ENCODE peak calls at places on chromosome 17, in five cellular contexts. H is activated gamma-delta T cell treated with Interleukin-2 at 50 U/mL for 16 hours; C is stimulated activated CD8-positive, alpha-beta memory T cell treated with anti-CD3 and anti-CD28 coated beads, Interleukin-7, amount 100 ng/mL, for 48 hours; G is left kidney; W is stimulated activated CD4-positive, alpha-beta T cell treated with anti-CD3 and anti-CD28 coated beads, Interleukin-2, amount 100 ng/mL, for 24 hours. Q is an unnamed sample.

GRCh38 chr17:2792541-2793169 is 3.6 kb upstream of the RAP1GAP2 start:
- DNase-seq in W (peak), G (no peak), H (peak), C (peak), Q (no peak)

GRCh38 chr17:80029235-80029974 is 6.3 kb downstream of the TBC1D16 start:
- DNase-seq in H (no peak), C (no peak), G (peak), W (no peak), Q (peak)

GRCh38 chr17:19768046-19768782 is 20.1 kb upstream of the ALDH3A1 start:
- DNase-seq in G (peak), C (no peak), W (peak), H (no peak), Q (no peak)

GRCh38 chr17:22443061-22443460 is 750.7 kb downstream of the KCNJ18 start:
- DNase-seq in G (no peak), W (no peak), C (no peak), H (no peak), Q (no peak)

GRCh38 chr17:36183001-36183810 is 6.8 kb upstream of the TBC1D3B start:
- DNase-seq in W (no peak), H (no peak), G (peak), C (no peak), Q (peak)

GRCh38 chr17:48492401-48493298 is 38.2 kb downstream of the HOXB1 start:
- DNase-seq in W (peak), H (peak), G (peak), C (no peak), Q (no peak)

GRCh38 chr17:60280673-60281072 is 111.3 kb downstream of the USP32 start:
- DNase-seq in H (no peak), C (no peak), W (no peak), G (no peak), Q (no peak)

GRCh38 chr17:60416368-60416925 is 5.8 kb upstream of the CHCT1 start:
- DNase-seq in C (no peak), H (no peak), W (no peak), G (no peak), Q (no peak)

GRCh38 chr17:19940722-19941464 is 36.7 kb downstream of the AKAP10 start:
- DNase-seq in H (no peak), C (no peak), G (no peak), W (no peak), Q (peak)

GRCh38 chr17:46157443-46158107 is 35.7 kb downstream of the KANSL1 start:
- DNase-seq in G (no peak), C (no peak), H (no peak), W (no peak), Q (no peak)

GRCh38 chr17:45338023-45338781 is 21.4 kb upstream of the MAP3K14 start:
- DNase-seq in C (no peak), G (no peak), W (no peak), H (no peak), Q (no peak)

GRCh38 chr17:73228748-73229236 is 32.9 kb downstream of the CPSF4L start:
- DNase-seq in G (no peak), H (peak), W (no peak), C (peak), Q (peak)

GRCh38 chr17:7133424-7133823 is 18.8 kb upstream of the ASGR2 start:
- DNase-seq in H (peak), G (peak), W (peak), C (peak), Q (peak)

GRCh38 chr17:2023692-2024571 is 1.2 kb downstream of the RTN4RL1 start:
- DNase-seq in G (peak), H (no peak), W (no peak), C (no peak), Q (peak)

GRCh38 chr17:82820278-82821251 is 19.3 kb downstream of the ZNF750 start:
- DNase-seq in C (no peak), H (no peak), W (no peak), G (no peak), Q (no peak)

GRCh38 chr17:31736855-31737625 is 122.0 kb downstream of the COPRS start:
- DNase-seq in C (no peak), H (no peak), G (peak), W (no peak), Q (no peak)

GRCh38 chr17:67421869-67422273 is 44.8 kb downstream of the PITPNC1 start:
- DNase-seq in H (peak), G (no peak), W (peak), C (peak), Q (peak)

GRCh38 chr17:16325964-16326363 is 27.3 kb downstream of the CENPV start:
- DNase-seq in H (no peak), W (no peak), G (no peak), C (no peak), Q (no peak)

GRCh38 chr17:17552351-17553216 is 38.9 kb downstream of the PEMT start:
- DNase-seq in W (no peak), C (no peak), H (no peak), G (no peak), Q (no peak)

GRCh38 chr17:78538033-78538776 is 39.0 kb downstream of the DNAH17 start:
- DNase-seq in C (no peak), G (no peak), W (no peak), H (no peak), Q (peak)

GRCh38 chr17:72587773-72588511 is 467.1 kb downstream of the SOX9 start:
- DNase-seq in W (no peak), H (no peak), C (no peak), G (no peak), Q (no peak)

GRCh38 chr17:51850206-51850605 is 308.3 kb downstream of the CA10 start:
- DNase-seq in W (no peak), C (no peak), G (no peak), H (no peak), Q (peak)

GRCh38 chr17:75645501-75645888 is 12.3 kb downstream of the SMIM5 start:
- DNase-seq in C (no peak), W (no peak), H (no peak), G (peak), Q (peak)

GRCh38 chr17:41864498-41864836 is 756 bp downstream of the KLHL11 start:
- DNase-seq in C (peak), W (no peak), G (no peak), H (no peak), Q (no peak)